ENCODE peak calls at places on chromosome 21, in seven cellular contexts. One of them, this sample, is unnamed.

GRCh38 chr21:46503922-46504539 is 45.3 kb downstream of the DIP2A start:
- DNase-seq in sigmoid colon: no peak
- DNase-seq in activated B cell treated with CpG ODN at 0.5 μM for 24 hours: no peak
- DNase-seq in stomach: no peak
- DNase-seq in mucosa of descending colon: no peak
- DNase-seq in fibroblast of mammary gland: no peak
- DNase-seq in AG04450: no peak
- DNase-seq in this sample: no peak

GRCh38 chr21:33244781-33245105 is 15.0 kb downstream of the IFNAR2 start:
- DNase-seq in sigmoid colon: no peak
- DNase-seq in activated B cell treated with CpG ODN at 0.5 μM for 24 hours: no peak
- DNase-seq in stomach: no peak
- DNase-seq in mucosa of descending colon: no peak
- DNase-seq in fibroblast of mammary gland: no peak
- DNase-seq in AG04450: no peak
- DNase-seq in this sample: no peak

GRCh38 chr21:33011462-33011861 is 14.3 kb upstream of the OLIG2 start:
- DNase-seq in sigmoid colon: no peak
- DNase-seq in activated B cell treated with CpG ODN at 0.5 μM for 24 hours: no peak
- DNase-seq in stomach: no peak
- DNase-seq in mucosa of descending colon: no peak
- DNase-seq in fibroblast of mammary gland: peak
- DNase-seq in AG04450: peak
- DNase-seq in this sample: no peak

GRCh38 chr21:39137248-39138186 is 45.7 kb downstream of the PSMG1 start:
- DNase-seq in sigmoid colon: no peak
- DNase-seq in activated B cell treated with CpG ODN at 0.5 μM for 24 hours: no peak
- DNase-seq in stomach: no peak
- DNase-seq in mucosa of descending colon: no peak
- DNase-seq in fibroblast of mammary gland: peak
- DNase-seq in AG04450: no peak
- DNase-seq in this sample: no peak

GRCh38 chr21:43269461-43269860 is 100.7 kb downstream of the CRYAA start:
- DNase-seq in sigmoid colon: no peak
- DNase-seq in activated B cell treated with CpG ODN at 0.5 μM for 24 hours: no peak
- DNase-seq in stomach: no peak
- DNase-seq in mucosa of descending colon: peak
- DNase-seq in fibroblast of mammary gland: no peak
- DNase-seq in AG04450: no peak
- DNase-seq in this sample: no peak

GRCh38 chr21:16388291-16388690 is 658.5 kb downstream of the USP25 start:
- DNase-seq in sigmoid colon: no peak
- DNase-seq in activated B cell treated with CpG ODN at 0.5 μM for 24 hours: no peak
- DNase-seq in stomach: no peak
- DNase-seq in mucosa of descending colon: no peak
- DNase-seq in fibroblast of mammary gland: no peak
- DNase-seq in AG04450: no peak
- DNase-seq in this sample: no peak

GRCh38 chr21:16002872-16003466 is 273.2 kb downstream of the USP25 start:
- DNase-seq in sigmoid colon: no peak
- DNase-seq in activated B cell treated with CpG ODN at 0.5 μM for 24 hours: no peak
- DNase-seq in stomach: no peak
- DNase-seq in mucosa of descending colon: no peak
- DNase-seq in fibroblast of mammary gland: peak
- DNase-seq in AG04450: no peak
- DNase-seq in this sample: no peak

GRCh38 chr21:38544681-38545080 is 46.4 kb upstream of the ERG start:
- DNase-seq in sigmoid colon: no peak
- DNase-seq in activated B cell treated with CpG ODN at 0.5 μM for 24 hours: no peak
- DNase-seq in stomach: no peak
- DNase-seq in mucosa of descending colon: no peak
- DNase-seq in fibroblast of mammary gland: peak
- DNase-seq in AG04450: no peak
- DNase-seq in this sample: no peak

GRCh38 chr21:31660134-31660565 is 657 bp downstream of the SOD1 start:
- DNase-seq in sigmoid colon: no peak
- DNase-seq in activated B cell treated with CpG ODN at 0.5 μM for 24 hours: no peak
- DNase-seq in stomach: no peak
- DNase-seq in mucosa of descending colon: peak
- DNase-seq in fibroblast of mammary gland: no peak
- DNase-seq in AG04450: no peak
- DNase-seq in this sample: no peak

GRCh38 chr21:21851657-21852056 is 853.4 kb downstream of the NCAM2 start:
- DNase-seq in sigmoid colon: no peak
- DNase-seq in activated B cell treated with CpG ODN at 0.5 μM for 24 hours: no peak
- DNase-seq in stomach: no peak
- DNase-seq in mucosa of descending colon: no peak
- DNase-seq in fibroblast of mammary gland: peak
- DNase-seq in AG04450: no peak
- DNase-seq in this sample: no peak

GRCh38 chr21:14383596-14384210 is 757 bp upstream of the HSPA13 start:
- DNase-seq in sigmoid colon: no peak
- DNase-seq in activated B cell treated with CpG ODN at 0.5 μM for 24 hours: no peak
- DNase-seq in stomach: no peak
- DNase-seq in mucosa of descending colon: no peak
- DNase-seq in fibroblast of mammary gland: peak
- DNase-seq in AG04450: no peak
- DNase-seq in this sample: no peak

GRCh38 chr21:17602874-17603273 is 9.8 kb downstream of the BTG3 start:
- DNase-seq in sigmoid colon: no peak
- DNase-seq in activated B cell treated with CpG ODN at 0.5 μM for 24 hours: no peak
- DNase-seq in stomach: no peak
- DNase-seq in mucosa of descending colon: no peak
- DNase-seq in fibroblast of mammary gland: peak
- DNase-seq in AG04450: no peak
- DNase-seq in this sample: no peak

GRCh38 chr21:38654580-38654979 is 151.1 kb upstream of the ETS2 start:
- DNase-seq in sigmoid colon: no peak
- DNase-seq in activated B cell treated with CpG ODN at 0.5 μM for 24 hours: no peak
- DNase-seq in stomach: no peak
- DNase-seq in mucosa of descending colon: no peak
- DNase-seq in fibroblast of mammary gland: no peak
- DNase-seq in AG04450: no peak
- DNase-seq in this sample: no peak

GRCh38 chr21:23496729-23497128 is 2110.6 kb downstream of the MRPL39 start:
- DNase-seq in sigmoid colon: no peak
- DNase-seq in activated B cell treated with CpG ODN at 0.5 μM for 24 hours: no peak
- DNase-seq in stomach: no peak
- DNase-seq in mucosa of descending colon: no peak
- DNase-seq in fibroblast of mammary gland: no peak
- DNase-seq in AG04450: no peak
- DNase-seq in this sample: no peak

GRCh38 chr21:44082648-44083436 is 24.4 kb upstream of the PWP2 start:
- DNase-seq in sigmoid colon: no peak
- DNase-seq in activated B cell treated with CpG ODN at 0.5 μM for 24 hours: no peak
- DNase-seq in stomach: peak
- DNase-seq in mucosa of descending colon: no peak
- DNase-seq in fibroblast of mammary gland: no peak
- DNase-seq in AG04450: no peak
- DNase-seq in this sample: no peak

GRCh38 chr21:37257967-37258877 is 8.9 kb downstream of the VPS26C start:
- DNase-seq in sigmoid colon: peak
- DNase-seq in activated B cell treated with CpG ODN at 0.5 μM for 24 hours: peak
- DNase-seq in stomach: peak
- DNase-seq in mucosa of descending colon: peak
- DNase-seq in fibroblast of mammary gland: peak
- DNase-seq in AG04450: no peak
- DNase-seq in this sample: peak
- TF ChIP-seq CTCF in sigmoid colon: no peak
- TF ChIP-seq CTCF in activated B cell treated with CpG ODN at 0.5 μM for 24 hours: no peak
- TF ChIP-seq CTCF in stomach: no peak
- TF ChIP-seq CTCF in mucosa of descending colon: no peak
- TF ChIP-seq CTCF in fibroblast of mammary gland: no peak
- TF ChIP-seq CTCF in AG04450: no peak
- TF ChIP-seq CTCF in this sample: no peak

GRCh38 chr21:26754853-26755252 is 90.4 kb downstream of the ADAMTS1 start:
- DNase-seq in sigmoid colon: no peak
- DNase-seq in activated B cell treated with CpG ODN at 0.5 μM for 24 hours: no peak
- DNase-seq in stomach: no peak
- DNase-seq in mucosa of descending colon: no peak
- DNase-seq in fibroblast of mammary gland: no peak
- DNase-seq in AG04450: no peak
- DNase-seq in this sample: no peak

GRCh38 chr21:26752849-26753248 is 92.4 kb downstream of the ADAMTS1 start:
- DNase-seq in sigmoid colon: no peak
- DNase-seq in activated B cell treated with CpG ODN at 0.5 μM for 24 hours: no peak
- DNase-seq in stomach: no peak
- DNase-seq in mucosa of descending colon: no peak
- DNase-seq in fibroblast of mammary gland: no peak
- DNase-seq in AG04450: no peak
- DNase-seq in this sample: no peak

GRCh38 chr21:26756491-26757159 is 88.6 kb downstream of the ADAMTS1 start:
- DNase-seq in sigmoid colon: no peak
- DNase-seq in activated B cell treated with CpG ODN at 0.5 μM for 24 hours: no peak
- DNase-seq in stomach: no peak
- DNase-seq in mucosa of descending colon: no peak
- DNase-seq in fibroblast of mammary gland: peak
- DNase-seq in AG04450: no peak
- DNase-seq in this sample: no peak

GRCh38 chr21:26751305-26751704 is 93.9 kb downstream of the ADAMTS1 start:
- DNase-seq in sigmoid colon: no peak
- DNase-seq in activated B cell treated with CpG ODN at 0.5 μM for 24 hours: no peak
- DNase-seq in stomach: no peak
- DNase-seq in mucosa of descending colon: no peak
- DNase-seq in fibroblast of mammary gland: no peak
- DNase-seq in AG04450: no peak
- DNase-seq in this sample: no peak

DNA sequence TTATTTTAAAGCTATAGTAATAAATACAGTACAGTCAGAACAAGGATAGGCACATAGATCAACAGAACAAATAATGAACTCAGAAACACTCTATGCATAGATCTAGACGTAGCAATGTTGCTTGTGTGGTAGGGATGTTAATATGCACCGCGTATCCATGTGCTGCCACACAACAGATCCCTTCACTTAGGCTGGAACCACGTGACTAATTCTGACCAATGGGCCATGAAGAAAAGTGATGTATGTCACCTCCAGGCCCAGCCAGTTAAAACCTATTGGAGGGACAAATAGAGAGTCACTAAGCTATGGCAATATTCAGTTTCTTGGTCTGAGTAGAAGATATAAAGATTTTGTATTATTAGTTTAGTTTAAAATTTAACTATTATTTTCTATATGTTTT is 91.4 kb downstream of the ADAMTS1 start:
- DNase-seq in sigmoid colon: no peak
- DNase-seq in activated B cell treated with CpG ODN at 0.5 μM for 24 hours: no peak
- DNase-seq in stomach: no peak
- DNase-seq in mucosa of descending colon: no peak
- DNase-seq in fibroblast of mammary gland: no peak
- DNase-seq in AG04450: no peak
- DNase-seq in this sample: no peak
- TF ChIP-seq CTCF in sigmoid colon: no peak
- TF ChIP-seq CTCF in activated B cell treated with CpG ODN at 0.5 μM for 24 hours: no peak
- TF ChIP-seq CTCF in stomach: no peak
- TF ChIP-seq CTCF in mucosa of descending colon: no peak
- TF ChIP-seq CTCF in fibroblast of mammary gland: no peak
- TF ChIP-seq CTCF in AG04450: no peak
- TF ChIP-seq CTCF in this sample: no peak

GRCh38 chr21:34891610-34891943 is 157.5 kb downstream of the RUNX1 start:
- DNase-seq in sigmoid colon: no peak
- DNase-seq in activated B cell treated with CpG ODN at 0.5 μM for 24 hours: no peak
- DNase-seq in stomach: no peak
- DNase-seq in mucosa of descending colon: no peak
- DNase-seq in fibroblast of mammary gland: no peak
- DNase-seq in AG04450: no peak
- DNase-seq in this sample: no peak
- TF ChIP-seq CTCF in sigmoid colon: no peak
- TF ChIP-seq CTCF in activated B cell treated with CpG ODN at 0.5 μM for 24 hours: no peak
- TF ChIP-seq CTCF in stomach: no peak
- TF ChIP-seq CTCF in mucosa of descending colon: no peak
- TF ChIP-seq CTCF in fibroblast of mammary gland: no peak
- TF ChIP-seq CTCF in AG04450: no peak
- TF ChIP-seq CTCF in this sample: no peak

GRCh38 chr21:37496972-37497371 is 130.4 kb downstream of the DYRK1A start:
- DNase-seq in sigmoid colon: no peak
- DNase-seq in activated B cell treated with CpG ODN at 0.5 μM for 24 hours: no peak
- DNase-seq in stomach: no peak
- DNase-seq in mucosa of descending colon: no peak
- DNase-seq in fibroblast of mammary gland: peak
- DNase-seq in AG04450: no peak
- DNase-seq in this sample: no peak
- TF ChIP-seq CTCF in sigmoid colon: no peak
- TF ChIP-seq CTCF in activated B cell treated with CpG ODN at 0.5 μM for 24 hours: no peak
- TF ChIP-seq CTCF in stomach: no peak
- TF ChIP-seq CTCF in mucosa of descending colon: no peak
- TF ChIP-seq CTCF in fibroblast of mammary gland: peak
- TF ChIP-seq CTCF in AG04450: peak
- TF ChIP-seq CTCF in this sample: no peak

DNA sequence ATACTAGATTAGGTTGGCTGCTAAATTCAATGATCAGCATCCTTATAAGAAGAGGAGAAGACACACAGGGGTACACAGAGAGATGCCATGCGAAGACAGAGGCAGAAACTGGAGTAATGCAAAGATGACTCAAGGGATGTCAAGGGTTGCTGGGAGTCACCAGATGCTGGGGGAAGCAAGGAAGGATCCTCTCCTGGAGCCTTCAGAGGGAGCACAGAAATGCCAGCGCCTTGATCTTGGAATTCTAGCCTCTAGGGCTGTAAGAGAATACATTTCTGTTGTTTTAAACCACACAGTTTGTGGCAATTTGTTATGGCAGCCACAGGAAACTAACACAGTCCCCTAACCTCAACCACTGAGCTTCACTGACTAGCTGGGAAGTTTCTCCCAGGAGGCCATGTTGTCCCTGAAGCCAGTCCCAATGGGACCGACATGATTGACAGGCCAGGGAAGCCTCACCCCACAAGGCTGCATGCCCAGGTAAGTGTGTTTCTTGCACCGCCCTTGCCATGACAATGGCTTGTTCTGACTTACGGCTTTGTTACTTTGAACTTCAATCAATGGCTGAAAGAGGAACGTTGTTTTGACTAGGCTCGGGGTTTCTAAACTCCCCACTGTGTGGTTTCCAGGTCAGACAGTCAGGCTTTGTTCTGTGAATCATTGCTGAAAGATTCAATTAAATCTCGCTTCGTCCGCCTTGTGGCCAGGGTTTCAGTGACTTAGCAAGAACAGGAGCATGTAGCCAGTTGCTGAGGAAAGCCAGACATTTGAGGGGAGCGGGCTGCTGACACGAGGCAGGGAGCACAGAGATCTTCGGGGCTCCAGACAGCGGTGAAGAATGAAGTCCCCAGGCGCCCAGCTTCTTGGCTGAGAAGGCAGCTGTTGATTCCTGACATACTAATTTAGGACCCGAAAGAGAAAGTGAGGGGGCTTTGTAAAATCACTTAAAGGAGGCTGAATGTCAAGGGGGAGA is 62.3 kb downstream of the RUNX1 start:
- DNase-seq in sigmoid colon: peak
- DNase-seq in activated B cell treated with CpG ODN at 0.5 μM for 24 hours: peak
- DNase-seq in stomach: no peak
- DNase-seq in mucosa of descending colon: no peak
- DNase-seq in fibroblast of mammary gland: peak
- DNase-seq in AG04450: no peak
- DNase-seq in this sample: no peak
- TF ChIP-seq CTCF in sigmoid colon: no peak
- TF ChIP-seq CTCF in activated B cell treated with CpG ODN at 0.5 μM for 24 hours: no peak
- TF ChIP-seq CTCF in stomach: no peak
- TF ChIP-seq CTCF in mucosa of descending colon: no peak
- TF ChIP-seq CTCF in fibroblast of mammary gland: peak
- TF ChIP-seq CTCF in AG04450: peak
- TF ChIP-seq CTCF in this sample: no peak

GRCh38 chr21:42255825-42256224 is 36.9 kb downstream of the ABCG1 start:
- DNase-seq in sigmoid colon: no peak
- DNase-seq in activated B cell treated with CpG ODN at 0.5 μM for 24 hours: no peak
- DNase-seq in stomach: no peak
- DNase-seq in mucosa of descending colon: no peak
- DNase-seq in fibroblast of mammary gland: no peak
- DNase-seq in AG04450: no peak
- DNase-seq in this sample: no peak
- TF ChIP-seq CTCF in sigmoid colon: no peak
- TF ChIP-seq CTCF in activated B cell treated with CpG ODN at 0.5 μM for 24 hours: no peak
- TF ChIP-seq CTCF in stomach: no peak
- TF ChIP-seq CTCF in mucosa of descending colon: no peak
- TF ChIP-seq CTCF in fibroblast of mammary gland: no peak
- TF ChIP-seq CTCF in AG04450: no peak
- TF ChIP-seq CTCF in this sample: no peak

This sample was measured in mesothelial cell of epicardium.